ENCODE peak calls at places on chromosomes 3 and 15, in seven cellular contexts. D, W, F, A, C, B and Y are unnamed samples.

GRCh38 chr3:100637197-100637631 is 27.8 kb downstream of the ADGRG7 start:
- DNase-seq in D (no peak), W (no peak), F (peak; percentile 56), A (no peak), C (no peak), B (no peak), Y (no peak)

GRCh38 chr3:134483195-134483890 is 2.4 kb downstream of the ANAPC13 start:
- DNase-seq in D (no peak), W (no peak), F (no peak), A (no peak), C (no peak), B (no peak), Y (no peak)

GRCh38 chr3:70728311-70728710 is 415.9 kb upstream of the MDFIC2 start:
- DNase-seq in D (no peak), W (no peak), F (no peak), A (no peak), C (no peak), B (no peak), Y (no peak)

GRCh38 chr3:134132961-134133360 is 103.2 kb upstream of the SLCO2A1 start:
- DNase-seq in D (no peak), W (no peak), F (no peak), A (no peak), C (no peak), B (no peak), Y (no peak)

GRCh38 chr3:66453525-66454463 is 47.0 kb downstream of the LRIG1 start:
- DNase-seq in D (no peak), W (no peak), F (peak; percentile 52), A (peak; percentile 70), C (no peak), B (no peak), Y (no peak)

GRCh38 chr3:117910820-117911524 is 1123.7 kb downstream of the IGSF11 start:
- DNase-seq in D (no peak), W (peak; percentile 28), F (peak; percentile 51), A (peak; percentile 59), C (no peak), B (no peak), Y (no peak)

GRCh38 chr3:159859836-159860235 is 128.8 kb upstream of the IL12A start:
- DNase-seq in D (no peak), W (no peak), F (no peak), A (no peak), C (no peak), B (no peak), Y (no peak)

GRCh38 chr3:21170964-21171363 is 580.0 kb downstream of the ZNF385D start:
- DNase-seq in D (no peak), W (peak; percentile 86), F (peak; percentile 37), A (peak; percentile 66), C (peak; percentile 15), B (no peak), Y (no peak)

GRCh38 chr15:57503051-57503702 is 88.5 kb upstream of the MYZAP start:
- DNase-seq in D (no peak), W (peak; percentile 71), F (no peak), A (peak; percentile 85), C (no peak), B (no peak), Y (no peak)

GRCh38 chr15:62428259-62428658 is 263.2 kb upstream of the C2CD4B start:
- DNase-seq in D (no peak), W (no peak), F (no peak), A (no peak), C (no peak), B (no peak), Y (no peak)

GRCh38 chr3:143234521-143234920 is 115.0 kb downstream of the CHST2 start:
- DNase-seq in D (no peak), W (no peak), F (no peak), A (no peak), C (no peak), B (no peak), Y (no peak)

GRCh38 chr3:46955801-46956259 is 20.7 kb downstream of the CCDC12 start:
- DNase-seq in D (no peak), W (no peak), F (no peak), A (no peak), C (no peak), B (no peak), Y (no peak)

GRCh38 chr3:8298021-8298954 is 203.3 kb upstream of the LMCD1 start:
- DNase-seq in D (no peak), W (no peak), F (no peak), A (no peak), C (no peak), B (no peak), Y (no peak)

DNA sequence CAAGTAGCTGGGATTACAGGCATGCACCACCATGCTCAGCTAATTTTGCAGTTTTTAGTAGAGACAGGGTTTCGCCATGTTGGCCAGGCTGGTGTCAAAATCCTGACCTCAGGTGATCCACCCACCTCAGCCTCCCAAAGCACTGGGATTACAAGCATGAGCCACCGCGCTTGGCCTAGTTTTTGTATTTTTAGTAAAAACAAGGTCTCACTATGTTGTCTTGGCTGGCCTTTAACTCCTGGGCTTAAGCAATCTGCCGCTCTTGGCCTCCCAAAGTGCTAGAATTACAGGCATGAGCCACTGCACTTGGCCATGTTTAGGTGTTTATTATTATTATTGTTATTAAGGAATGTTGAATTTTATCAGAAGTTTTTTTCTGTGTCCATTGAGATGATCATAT is 14.7 kb downstream of the IL16 start:
- DNase-seq in D (no peak), W (no peak), F (no peak), A (no peak), C (no peak), B (no peak), Y (no peak)
- H3K36me3 ChIP-seq in D (no peaks in the 10 kb centered on the region), W (no peaks in the 10 kb centered on the region), F (no peaks in the 10 kb centered on the region), A (no peaks in the 10 kb centered on the region), C (no peaks in the 10 kb centered on the region), B (no peaks in the 10 kb centered on the region), Y (no peaks in the 10 kb centered on the region)

DNA sequence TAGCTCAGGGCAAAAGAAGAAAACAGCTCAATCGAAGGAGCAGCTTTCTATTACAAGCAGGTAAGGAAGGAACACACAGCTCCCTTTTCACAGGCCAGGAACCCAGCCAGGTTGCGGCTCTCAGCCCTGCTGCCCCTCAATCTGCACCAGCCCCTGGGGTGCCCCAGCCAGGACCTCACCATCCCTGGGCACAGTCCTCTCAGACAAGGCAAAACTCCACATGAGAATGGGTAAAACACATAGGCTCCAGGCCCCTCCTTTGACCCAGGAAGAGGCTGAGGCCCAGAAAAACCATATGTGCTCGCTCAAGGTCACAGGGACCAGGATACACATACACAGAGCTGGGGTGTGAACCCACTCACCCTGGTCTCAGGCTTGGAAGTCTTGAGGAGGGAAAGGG is 178.7 kb upstream of the TLE3 start:
- DNase-seq in D (no peak), W (no peak), F (no peak), A (no peak), C (no peak), B (no peak), Y (no peak)
- H3K4me1 ChIP-seq in D (no peaks in the 10 kb centered on the region), W (no peaks in the 10 kb centered on the region), F (peaks cover 9% of the 10 kb centered on the region), A (peaks cover 8% of the 10 kb centered on the region), C (no peaks in the 10 kb centered on the region), B (no peaks in the 10 kb centered on the region), Y (no peaks in the 10 kb centered on the region)

DNA sequence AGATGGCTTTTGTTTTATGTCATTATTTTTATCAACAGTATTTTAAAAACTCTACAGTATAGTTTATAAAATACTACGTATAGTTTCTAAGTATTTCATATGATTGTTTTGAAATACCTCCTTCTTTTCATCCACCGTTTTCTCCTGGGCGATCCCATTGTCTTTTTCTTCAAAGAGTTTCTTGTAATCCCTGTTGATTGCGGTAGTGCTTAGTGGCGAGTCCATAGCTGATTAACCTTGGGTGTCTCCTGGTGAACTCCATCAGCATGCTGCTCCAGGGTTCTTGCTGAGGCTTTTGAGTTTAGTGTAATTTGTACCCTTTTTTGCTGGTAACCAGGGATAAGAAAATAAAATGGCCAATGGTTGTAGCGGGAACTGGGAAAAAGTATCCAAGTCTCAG is 3.6 kb downstream of the PIAS1 start:
- DNase-seq in D (no peak), W (peak; percentile 30), F (no peak), A (no peak), C (no peak), B (no peak), Y (no peak)
- H3K4me3 ChIP-seq in D (no peak overlapping the region), W (no peak overlapping the region), F (no peak overlapping the region), A (peak overlapping the region; percentile 91), C (no peak overlapping the region), B (no peak overlapping the region), Y (peak overlapping the region; percentile 16)

DNA sequence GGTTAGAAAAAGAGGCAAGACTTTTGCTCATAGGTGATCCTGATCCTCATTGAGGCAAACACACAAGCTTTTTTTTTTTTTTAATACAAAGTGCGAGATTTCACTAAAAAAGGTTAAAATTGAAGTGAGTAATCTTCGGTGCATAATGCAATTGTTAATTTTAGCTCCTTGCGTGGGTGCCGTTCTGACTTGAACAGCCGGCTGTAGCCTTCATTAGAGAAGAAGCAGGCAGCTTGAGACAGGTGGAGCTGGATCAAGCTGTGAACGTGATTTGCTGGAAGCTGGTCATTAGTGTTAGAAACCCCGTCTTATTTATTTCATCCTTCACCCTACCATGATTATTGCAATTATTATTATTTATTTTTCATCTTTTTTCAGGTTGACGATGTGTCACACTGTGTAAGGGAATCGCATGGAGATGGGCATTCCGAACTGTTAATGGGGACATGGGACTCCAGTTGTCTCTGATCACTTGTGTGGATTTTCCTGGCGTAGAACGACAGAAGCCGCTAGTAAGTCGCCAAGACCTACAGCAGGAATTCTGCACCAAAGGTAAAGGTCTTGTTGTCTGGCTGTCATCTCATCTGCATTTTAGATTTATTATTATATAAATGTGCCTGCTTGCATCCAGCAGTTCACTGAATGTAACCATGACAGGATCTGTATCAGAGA is 40.2 kb downstream of the ARPP21 start:
- DNase-seq in D (no peak), W (no peak), F (no peak), A (no peak), C (peak; percentile 19), B (no peak), Y (no peak)
- H3K36me3 ChIP-seq in D (no peaks in the 10 kb centered on the region), W (no peaks in the 10 kb centered on the region), F (no peaks in the 10 kb centered on the region), A (no peaks in the 10 kb centered on the region), C (no peaks in the 10 kb centered on the region), B (no peaks in the 10 kb centered on the region), Y (no peaks in the 10 kb centered on the region)

GRCh38 chr3:50609071-50609742 is 2.4 kb downstream of the CISH start:
- DNase-seq in D (no peak), W (no peak), F (no peak), A (no peak), C (no peak), B (no peak), Y (no peak)

GRCh38 chr3:50610992-50611463 is 546 bp downstream of the CISH start:
- DNase-seq in D (no peak), W (no peak), F (no peak), A (no peak), C (peak; percentile 19), B (no peak), Y (no peak)

GRCh38 chr3:50611464-50612233 is at the start of gene CISH:
- DNase-seq in D (peak; percentile 88), W (peak; percentile 98), F (peak; percentile 97), A (peak; percentile 98), C (peak; percentile 96), B (peak; percentile 97), Y (peak; percentile 100)

GRCh38 chr3:50609743-50610085 is 1.9 kb downstream of the CISH start:
- DNase-seq in D (no peak), W (no peak), F (no peak), A (no peak), C (no peak), B (no peak), Y (no peak)

GRCh38 chr3:50610181-50610971 is 1.2 kb downstream of the CISH start:
- DNase-seq in D (no peak), W (no peak), F (no peak), A (no peak), C (no peak), B (peak; percentile 87), Y (no peak)
- H3K4me1 ChIP-seq in D (peaks cover 62% of the 10 kb centered on the region), W (peaks cover 8% of the 10 kb centered on the region), F (peaks cover 17% of the 10 kb centered on the region), A (no peaks in the 10 kb centered on the region), C (no peaks in the 10 kb centered on the region), B (peaks cover 45% of the 10 kb centered on the region), Y (peaks cover 85% of the 10 kb centered on the region)

GRCh38 chr15:58924326-58924725 is 9.2 kb downstream of the SLTM start:
- DNase-seq in D (no peak), W (no peak), F (no peak), A (no peak), C (no peak), B (no peak), Y (no peak)
- H3K4me3 ChIP-seq in D (no peak overlapping the region), W (no peak overlapping the region), F (no peak overlapping the region), A (no peak overlapping the region), C (no peak overlapping the region), B (no peak overlapping the region), Y (no peak overlapping the region)